ENCODE peak calls at places on chromosomes 6 and 20, in six cellular contexts. One of them, this sample, is unnamed.

GRCh38 chr6:147909645-147910044 is 401.2 kb downstream of the SAMD5 start:
- DNase-seq in HCT116: no peak
- DNase-seq in prostate gland: no peak
- DNase-seq in Panc1: no peak
- DNase-seq in GM23338: no peak
- DNase-seq in GM12878: no peak
- DNase-seq in this sample: no peak

GRCh38 chr6:125182237-125183018 is 28.9 kb downstream of the TPD52L1 start:
- DNase-seq in prostate gland: no peak
- DNase-seq in Panc1: no peak
- DNase-seq in GM23338: no peak
- DNase-seq in GM12878: no peak
- DNase-seq in HCT116: no peak
- DNase-seq in this sample: no peak

GRCh38 chr20:41150664-41151063 is 13.3 kb downstream of the PLCG1 start:
- DNase-seq in GM23338: no peak
- DNase-seq in prostate gland: no peak
- DNase-seq in Panc1: no peak
- DNase-seq in GM12878: no peak
- DNase-seq in HCT116: no peak
- DNase-seq in this sample: no peak

GRCh38 chr6:115001726-115002436 is 659.1 kb upstream of the HS3ST5 start:
- DNase-seq in Panc1: no peak
- DNase-seq in GM12878: no peak
- DNase-seq in prostate gland: no peak
- DNase-seq in GM23338: no peak
- DNase-seq in HCT116: no peak
- DNase-seq in this sample: no peak

GRCh38 chr20:25867776-25868649 is 171.4 kb upstream of the ZNF337 start:
- DNase-seq in prostate gland: peak; percentile 48
- DNase-seq in HCT116: no peak
- DNase-seq in GM12878: no peak
- DNase-seq in Panc1: no peak
- DNase-seq in GM23338: peak; percentile 88
- DNase-seq in this sample: peak; percentile 64

GRCh38 chr20:63096681-63097335 is 90.0 kb upstream of the BHLHE23 start:
- DNase-seq in GM12878: no peak
- DNase-seq in prostate gland: no peak
- DNase-seq in HCT116: no peak
- DNase-seq in Panc1: no peak
- DNase-seq in GM23338: no peak
- DNase-seq in this sample: peak; percentile 1

GRCh38 chr20:23165307-23165750 is 79.2 kb upstream of the CD93 start:
- DNase-seq in HCT116: no peak
- DNase-seq in Panc1: no peak
- DNase-seq in prostate gland: no peak
- DNase-seq in GM12878: no peak
- DNase-seq in GM23338: peak; percentile 46
- DNase-seq in this sample: peak; percentile 53

GRCh38 chr6:36947570-36948351 is 6.8 kb upstream of the PI16 start:
- DNase-seq in prostate gland: no peak
- DNase-seq in Panc1: no peak
- DNase-seq in GM12878: no peak
- DNase-seq in GM23338: no peak
- DNase-seq in HCT116: peak; percentile 39
- DNase-seq in this sample: no peak

GRCh38 chr6:140091895-140092294 is 717.4 kb upstream of the CITED2 start:
- DNase-seq in prostate gland: no peak
- DNase-seq in GM23338: no peak
- DNase-seq in HCT116: no peak
- DNase-seq in Panc1: no peak
- DNase-seq in GM12878: no peak
- DNase-seq in this sample: no peak

GRCh38 chr20:11331096-11331495 is 586.6 kb upstream of the BTBD3 start:
- DNase-seq in Panc1: no peak
- DNase-seq in prostate gland: no peak
- DNase-seq in HCT116: no peak
- DNase-seq in GM12878: no peak
- DNase-seq in GM23338: no peak
- DNase-seq in this sample: no peak

GRCh38 chr6:28225056-28225834 is at the start of gene ZSCAN9:
- DNase-seq in GM23338: peak; percentile 96
- DNase-seq in prostate gland: peak; percentile 78
- DNase-seq in GM12878: peak; percentile 44
- DNase-seq in HCT116: peak; percentile 87
- DNase-seq in Panc1: no peak
- DNase-seq in this sample: peak; percentile 86

GRCh38 chr20:49318430-49319203 is 40.8 kb upstream of the ZNFX1 start:
- DNase-seq in HCT116: no peak
- DNase-seq in Panc1: no peak
- DNase-seq in GM12878: no peak
- DNase-seq in GM23338: peak; percentile 65
- DNase-seq in prostate gland: no peak
- DNase-seq in this sample: no peak

GRCh38 chr20:53126185-53126584 is 154.0 kb downstream of the TSHZ2 start:
- DNase-seq in prostate gland: no peak
- DNase-seq in GM23338: peak; percentile 44
- DNase-seq in HCT116: no peak
- DNase-seq in Panc1: no peak
- DNase-seq in GM12878: no peak
- DNase-seq in this sample: no peak

GRCh38 chr20:39038495-39038894 is 76.4 kb downstream of the DHX35 start:
- DNase-seq in GM12878: no peak
- DNase-seq in prostate gland: no peak
- DNase-seq in GM23338: no peak
- DNase-seq in Panc1: no peak
- DNase-seq in HCT116: no peak
- DNase-seq in this sample: no peak

GRCh38 chr20:17612287-17612974 is 42.6 kb downstream of the DSTN start:
- DNase-seq in prostate gland: no peak
- DNase-seq in Panc1: no peak
- DNase-seq in HCT116: no peak
- DNase-seq in GM12878: no peak
- DNase-seq in GM23338: peak; percentile 21
- DNase-seq in this sample: peak; percentile 43

GRCh38 chr6:43570876-43571441 is 4.9 kb downstream of the XPO5 start:
- DNase-seq in HCT116: no peak
- DNase-seq in GM12878: no peak
- DNase-seq in Panc1: no peak
- DNase-seq in GM23338: no peak
- DNase-seq in prostate gland: no peak
- DNase-seq in this sample: no peak

GRCh38 chr20:44738779-44739477 is 6.7 kb upstream of the KCNK15 start:
- DNase-seq in Panc1: no peak
- DNase-seq in HCT116: peak; percentile 89
- DNase-seq in GM23338: peak; percentile 93
- DNase-seq in prostate gland: peak; percentile 46
- DNase-seq in GM12878: peak; percentile 63
- DNase-seq in this sample: peak; percentile 42

GRCh38 chr6:81265106-81265505 is 487.4 kb downstream of the TENT5A start:
- DNase-seq in Panc1: no peak
- DNase-seq in HCT116: no peak
- DNase-seq in prostate gland: no peak
- DNase-seq in GM12878: no peak
- DNase-seq in GM23338: no peak
- DNase-seq in this sample: no peak

GRCh38 chr20:48831702-48832422 is 4.1 kb upstream of the PREX1 start:
- DNase-seq in HCT116: no peak
- DNase-seq in GM23338: no peak
- DNase-seq in Panc1: no peak
- DNase-seq in GM12878: no peak
- DNase-seq in prostate gland: no peak
- DNase-seq in this sample: peak; percentile 22

GRCh38 chr6:128743974-128744765 is 138.8 kb upstream of the LAMA2 start:
- DNase-seq in HCT116: no peak
- DNase-seq in Panc1: no peak
- DNase-seq in GM12878: no peak
- DNase-seq in GM23338: peak; percentile 87
- DNase-seq in prostate gland: no peak
- DNase-seq in this sample: no peak

GRCh38 chr6:18269253-18269652 is 4.9 kb upstream of the DEK start:
- DNase-seq in Panc1: no peak
- DNase-seq in prostate gland: no peak
- DNase-seq in GM12878: no peak
- DNase-seq in GM23338: no peak
- DNase-seq in HCT116: no peak
- DNase-seq in this sample: no peak

GRCh38 chr6:45371924-45372582 is 5.7 kb downstream of the SUPT3H start:
- DNase-seq in prostate gland: no peak
- DNase-seq in GM23338: no peak
- DNase-seq in Panc1: no peak
- DNase-seq in GM12878: no peak
- DNase-seq in HCT116: no peak
- DNase-seq in this sample: no peak

GRCh38 chr6:136782021-136782770 is 10.1 kb downstream of the MAP3K5 start:
- DNase-seq in Panc1: no peak
- DNase-seq in HCT116: no peak
- DNase-seq in prostate gland: no peak
- DNase-seq in GM12878: no peak
- DNase-seq in GM23338: no peak
- DNase-seq in this sample: no peak

GRCh38 chr6:112310439-112311154 is 36.5 kb upstream of the RFPL4B start:
- DNase-seq in prostate gland: no peak
- DNase-seq in Panc1: no peak
- DNase-seq in GM12878: no peak
- DNase-seq in GM23338: no peak
- DNase-seq in HCT116: no peak
- DNase-seq in this sample: no peak

GRCh38 chr6:136403166-136403980 is 113.7 kb upstream of the BCLAF1 start:
- DNase-seq in prostate gland: no peak
- DNase-seq in HCT116: peak; percentile 76
- DNase-seq in GM12878: no peak
- DNase-seq in GM23338: no peak
- DNase-seq in Panc1: peak; percentile 86
- DNase-seq in this sample: no peak

GRCh38 chr6:41786451-41787218 is 859 bp upstream of the TOMM6 start:
- DNase-seq in GM12878: no peak
- DNase-seq in Panc1: no peak
- DNase-seq in prostate gland: peak; percentile 83
- DNase-seq in GM23338: peak; percentile 88
- DNase-seq in HCT116: peak; percentile 23
- DNase-seq in this sample: peak; percentile 93
- TF ChIP-seq POLR2AphosphoS5 in GM12878: no peak
- TF ChIP-seq POLR2AphosphoS5 in Panc1: peak; percentile 45
- TF ChIP-seq POLR2AphosphoS5 in prostate gland: peak; percentile 31
- TF ChIP-seq POLR2AphosphoS5 in GM23338: no peak
- TF ChIP-seq POLR2AphosphoS5 in HCT116: no peak
- TF ChIP-seq POLR2AphosphoS5 in this sample: peak; percentile 62

DNA sequence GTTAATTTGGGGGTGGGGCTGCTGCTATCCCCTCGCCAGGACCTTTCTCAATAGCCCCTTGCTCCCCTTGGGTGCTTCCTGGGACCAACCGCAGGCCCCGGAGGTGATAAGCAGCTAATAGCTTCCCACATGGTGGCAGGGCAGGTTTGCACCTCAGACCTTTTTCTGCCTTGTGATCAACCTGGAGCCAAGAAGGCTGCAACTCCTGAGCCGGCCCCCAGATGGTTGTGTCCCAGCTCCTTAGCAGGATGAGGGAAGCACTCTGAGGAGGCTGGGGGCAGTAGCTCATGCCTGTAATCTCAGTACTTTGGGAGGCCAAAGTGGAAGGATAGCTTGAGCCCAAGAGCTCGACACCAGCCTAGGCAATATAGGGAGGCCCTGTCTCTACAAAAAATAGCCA is 85.5 kb downstream of the BMP7 start:
- DNase-seq in Panc1: no peak
- DNase-seq in GM12878: no peak
- DNase-seq in HCT116: no peak
- DNase-seq in GM23338: peak; percentile 55
- DNase-seq in prostate gland: no peak
- DNase-seq in this sample: no peak
- H3K4me3 ChIP-seq in Panc1: no peak overlapping the region
- H3K4me3 ChIP-seq in GM12878: no peak overlapping the region
- H3K4me3 ChIP-seq in HCT116: no peak overlapping the region
- H3K4me3 ChIP-seq in GM23338: no peak overlapping the region
- H3K4me3 ChIP-seq in prostate gland: no peak overlapping the region
- H3K4me3 ChIP-seq in this sample: no peak overlapping the region

DNA sequence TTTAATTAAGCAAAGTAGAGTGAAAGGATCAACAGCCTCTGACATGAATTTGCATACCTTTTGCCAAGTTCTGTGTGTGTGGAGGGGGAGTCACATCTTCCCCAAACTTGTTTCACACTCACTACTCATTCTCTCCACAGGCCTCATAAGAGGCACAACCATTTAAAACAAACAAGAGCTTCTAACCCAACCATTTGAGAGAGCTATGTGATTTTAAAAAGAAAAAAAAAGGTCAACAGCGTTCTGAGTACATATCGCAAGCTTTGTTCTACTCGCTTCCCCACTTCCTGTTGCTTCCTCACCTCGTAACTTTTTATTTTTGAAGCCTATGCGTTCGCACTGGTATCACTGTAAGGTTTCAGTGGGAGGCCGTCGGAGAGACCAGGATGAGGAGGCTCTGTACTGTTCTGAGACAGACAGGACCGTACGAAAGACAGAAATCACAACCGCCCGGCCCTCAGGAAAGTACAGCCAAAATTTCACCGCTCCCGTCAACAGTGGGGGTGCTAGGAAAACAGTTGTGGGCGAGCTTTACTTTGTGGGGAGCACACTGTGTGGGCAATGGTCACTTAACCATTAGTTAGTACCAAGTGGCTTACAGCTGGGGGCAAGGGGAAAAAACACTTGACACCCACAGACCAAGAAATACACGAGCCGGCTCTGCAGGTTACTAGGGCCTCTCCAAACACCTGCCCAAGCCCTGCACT is 61.3 kb downstream of the TRERF1 start:
- DNase-seq in HCT116: no peak
- DNase-seq in GM23338: no peak
- DNase-seq in Panc1: no peak
- DNase-seq in GM12878: no peak
- DNase-seq in prostate gland: no peak
- DNase-seq in this sample: peak; percentile 39
- TF ChIP-seq POLR2AphosphoS5 in HCT116: no peak
- TF ChIP-seq POLR2AphosphoS5 in GM23338: no peak
- TF ChIP-seq POLR2AphosphoS5 in Panc1: no peak
- TF ChIP-seq POLR2AphosphoS5 in GM12878: no peak
- TF ChIP-seq POLR2AphosphoS5 in prostate gland: no peak
- TF ChIP-seq POLR2AphosphoS5 in this sample: no peak

GRCh38 chr6:137870744-137871247 is 3.7 kb downstream of the TNFAIP3 start:
- DNase-seq in GM12878: no peak
- DNase-seq in prostate gland: no peak
- DNase-seq in GM23338: peak; percentile 28
- DNase-seq in Panc1: no peak
- DNase-seq in HCT116: no peak
- DNase-seq in this sample: no peak

GRCh38 chr6:137868721-137869631 is 1.9 kb downstream of the TNFAIP3 start:
- DNase-seq in prostate gland: no peak
- DNase-seq in GM23338: no peak
- DNase-seq in Panc1: no peak
- DNase-seq in HCT116: no peak
- DNase-seq in GM12878: no peak
- DNase-seq in this sample: no peak

GRCh38 chr6:137871299-137871698 is 4.2 kb downstream of the TNFAIP3 start:
- DNase-seq in GM23338: no peak
- DNase-seq in prostate gland: no peak
- DNase-seq in HCT116: no peak
- DNase-seq in GM12878: no peak
- DNase-seq in Panc1: no peak
- DNase-seq in this sample: no peak

GRCh38 chr6:137869781-137870180 is 2.7 kb downstream of the TNFAIP3 start:
- DNase-seq in GM12878: no peak
- DNase-seq in HCT116: no peak
- DNase-seq in Panc1: no peak
- DNase-seq in prostate gland: no peak
- DNase-seq in GM23338: no peak
- DNase-seq in this sample: no peak

GRCh38 chr6:137870286-137870685 is 3.2 kb downstream of the TNFAIP3 start:
- DNase-seq in GM23338: no peak
- DNase-seq in Panc1: no peak
- DNase-seq in GM12878: no peak
- DNase-seq in prostate gland: no peak
- DNase-seq in HCT116: no peak
- DNase-seq in this sample: no peak
- H3K4me3 ChIP-seq in GM23338: no peak overlapping the region
- H3K4me3 ChIP-seq in Panc1: no peak overlapping the region
- H3K4me3 ChIP-seq in GM12878: peak overlapping the region; percentile 99
- H3K4me3 ChIP-seq in prostate gland: no peak overlapping the region
- H3K4me3 ChIP-seq in HCT116: no peak overlapping the region
- H3K4me3 ChIP-seq in this sample: peak overlapping the region; percentile 74

This sample was measured in transverse colon.